ENCODE peak calls at places on chromosomes 12 and 14, in ten cellular contexts. C is IMR-90; Z is naive thymus-derived CD4-positive, alpha-beta T cell; S is SJCRH30; G is CD4-positive, CD25-positive, alpha-beta regulatory T cell; I is astrocyte; B is stomach; X is left lung; D is esophagus squamous epithelium; E is cardiac muscle cell. A is an unnamed sample.

GRCh38 chr14:88352299-88353097 is 29.4 kb upstream of the KCNK10 start:
- DNase-seq in C (peak; percentile 11), Z (no peak), S (peak; percentile 75), G (no peak), I (peak; percentile 22), B (no peak), X (no peak), D (no peak), E (peak; percentile 60), A (no peak)

GRCh38 chr12:57109207-57110160 is 1.7 kb downstream of the STAT6 start:
- DNase-seq in C (no peak), Z (no peak), S (no peak), G (no peak), I (no peak), B (no peak), X (no peak), D (no peak), E (no peak), A (no peak)

GRCh38 chr12:53378705-53379388 is 1.1 kb upstream of the SP1 start:
- DNase-seq in C (no peak), Z (no peak), S (no peak), G (no peak), I (no peak), B (no peak), X (peak; percentile 19), D (no peak), E (no peak), A (no peak)

GRCh38 chr12:52521175-52521574 is 981 bp upstream of the KRT5 start:
- DNase-seq in C (no peak), Z (no peak), S (no peak), G (no peak), I (peak; percentile 62), B (peak; percentile 38), X (no peak), D (no peak), E (peak; percentile 67), A (no peak)

GRCh38 chr12:64598831-64599230 is 11.5 kb upstream of the RASSF3 start:
- DNase-seq in C (no peak), Z (no peak), S (no peak), G (no peak), I (no peak), B (no peak), X (no peak), D (no peak), E (no peak), A (no peak)

GRCh38 chr12:130965668-130966067 is 12.0 kb downstream of the ADGRD1 start:
- DNase-seq in C (no peak), Z (no peak), S (no peak), G (no peak), I (no peak), B (no peak), X (no peak), D (no peak), E (peak; percentile 52), A (no peak)

GRCh38 chr12:110983811-110984210 is 63.4 kb upstream of the MYL2 start:
- DNase-seq in C (no peak), Z (no peak), S (no peak), G (no peak), I (no peak), B (no peak), X (no peak), D (no peak), E (no peak), A (no peak)

GRCh38 chr14:77804592-77804991 is 4.7 kb downstream of the ADCK1 start:
- DNase-seq in C (no peak), Z (no peak), S (peak; percentile 21), G (no peak), I (no peak), B (no peak), X (no peak), D (no peak), E (peak; percentile 29), A (peak; percentile 40)

GRCh38 chr12:90048918-90049317 is 340.3 kb upstream of the ATP2B1 start:
- DNase-seq in C (no peak), Z (no peak), S (no peak), G (no peak), I (no peak), B (no peak), X (no peak), D (no peak), E (no peak), A (no peak)

GRCh38 chr12:6963016-6963731 is 7.3 kb downstream of the PHB2 start:
- DNase-seq in C (no peak), Z (no peak), S (no peak), G (no peak), I (no peak), B (peak; percentile 95), X (peak; percentile 87), D (no peak), E (no peak), A (no peak)

GRCh38 chr12:18068355-18068754 is 21.6 kb downstream of the RERGL start:
- DNase-seq in C (no peak), Z (no peak), S (no peak), G (no peak), I (no peak), B (no peak), X (no peak), D (no peak), E (no peak), A (no peak)

GRCh38 chr14:50064993-50065392 is 51.4 kb downstream of the VCPKMT start:
- DNase-seq in C (no peak), Z (peak; percentile 45), S (no peak), G (peak; percentile 45), I (peak; percentile 22), B (peak; percentile 45), X (peak; percentile 68), D (no peak), E (no peak), A (no peak)

GRCh38 chr14:55158412-55158811 is 29.4 kb downstream of the LGALS3 start:
- DNase-seq in C (no peak), Z (no peak), S (no peak), G (no peak), I (no peak), B (no peak), X (no peak), D (no peak), E (no peak), A (no peak)

GRCh38 chr14:101231828-101232227 is 328.3 kb upstream of the RTL1 start:
- DNase-seq in C (no peak), Z (no peak), S (no peak), G (no peak), I (no peak), B (no peak), X (peak; percentile 15), D (no peak), E (no peak), A (no peak)

GRCh38 chr12:38745601-38746000 is 159.8 kb downstream of the CPNE8 start:
- DNase-seq in C (no peak), Z (no peak), S (no peak), G (no peak), I (no peak), B (no peak), X (no peak), D (no peak), E (no peak), A (no peak)

GRCh38 chr12:40207551-40207950 is 17.2 kb upstream of the LRRK2 start:
- DNase-seq in C (no peak), Z (no peak), S (no peak), G (no peak), I (no peak), B (no peak), X (no peak), D (no peak), E (no peak), A (no peak)

DNA sequence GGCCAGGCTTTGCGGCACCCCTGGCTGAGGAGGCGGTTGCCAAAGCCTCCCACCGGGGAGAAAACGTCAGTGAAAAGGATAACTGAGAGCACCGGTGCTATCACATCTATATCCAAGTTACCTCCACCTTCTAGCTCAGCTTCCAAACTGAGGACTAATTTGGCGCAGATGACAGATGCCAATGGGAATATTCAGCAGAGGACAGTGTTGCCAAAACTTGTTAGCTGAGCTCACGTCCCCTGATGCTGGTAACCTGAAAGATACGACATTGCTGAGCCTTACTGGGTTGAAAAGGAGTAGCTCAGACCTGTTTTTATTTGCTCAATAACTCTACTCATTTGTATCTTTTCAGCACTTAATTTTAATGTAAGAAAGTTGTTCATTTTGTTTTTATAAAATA is 9.9 kb downstream of the DYRK2 start:
- DNase-seq in C (no peak), Z (no peak), S (no peak), G (no peak), I (no peak), B (no peak), X (no peak), D (no peak), E (no peak), A (no peak)
- H3K36me3 ChIP-seq in C (peaks cover 20% of the 10 kb centered on the region), Z (peaks cover 19% of the 10 kb centered on the region), S (peaks cover 80% of the 10 kb centered on the region), G (peaks cover 76% of the 10 kb centered on the region), I (peaks cover 26% of the 10 kb centered on the region), B (peaks cover 32% of the 10 kb centered on the region), X (peaks cover 3% of the 10 kb centered on the region), D (peaks cover 4% of the 10 kb centered on the region), E (peaks cover 43% of the 10 kb centered on the region), A (peaks cover 43% of the 10 kb centered on the region)

GRCh38 chr14:104971447-104972240 is 6.5 kb downstream of the AHNAK2 start:
- DNase-seq in C (no peak), Z (no peak), S (no peak), G (no peak), I (no peak), B (no peak), X (no peak), D (no peak), E (no peak), A (no peak)
- H3K4me1 ChIP-seq in C (peaks cover 44% of the 10 kb centered on the region), Z (no peaks in the 10 kb centered on the region), S (peaks cover 57% of the 10 kb centered on the region), G (peaks cover 6% of the 10 kb centered on the region), I (peaks cover 77% of the 10 kb centered on the region), B (peaks cover 95% of the 10 kb centered on the region), X (peaks cover 60% of the 10 kb centered on the region), D (peaks cover 90% of the 10 kb centered on the region), E (peaks cover 10% of the 10 kb centered on the region), A (no peaks in the 10 kb centered on the region)

GRCh38 chr12:106097011-106097410 is 41.7 kb downstream of the NUAK1 start:
- DNase-seq in C (peak; percentile 35), Z (no peak), S (no peak), G (no peak), I (no peak), B (no peak), X (no peak), D (no peak), E (no peak), A (no peak)
- H3K36me3 ChIP-seq in C (peaks cover 12% of the 10 kb centered on the region), Z (no peaks in the 10 kb centered on the region), S (no peaks in the 10 kb centered on the region), G (no peaks in the 10 kb centered on the region), I (peaks cover 13% of the 10 kb centered on the region), B (no peaks in the 10 kb centered on the region), X (no peaks in the 10 kb centered on the region), D (no peaks in the 10 kb centered on the region), E (no peaks in the 10 kb centered on the region), A (peaks cover 5% of the 10 kb centered on the region)

DNA sequence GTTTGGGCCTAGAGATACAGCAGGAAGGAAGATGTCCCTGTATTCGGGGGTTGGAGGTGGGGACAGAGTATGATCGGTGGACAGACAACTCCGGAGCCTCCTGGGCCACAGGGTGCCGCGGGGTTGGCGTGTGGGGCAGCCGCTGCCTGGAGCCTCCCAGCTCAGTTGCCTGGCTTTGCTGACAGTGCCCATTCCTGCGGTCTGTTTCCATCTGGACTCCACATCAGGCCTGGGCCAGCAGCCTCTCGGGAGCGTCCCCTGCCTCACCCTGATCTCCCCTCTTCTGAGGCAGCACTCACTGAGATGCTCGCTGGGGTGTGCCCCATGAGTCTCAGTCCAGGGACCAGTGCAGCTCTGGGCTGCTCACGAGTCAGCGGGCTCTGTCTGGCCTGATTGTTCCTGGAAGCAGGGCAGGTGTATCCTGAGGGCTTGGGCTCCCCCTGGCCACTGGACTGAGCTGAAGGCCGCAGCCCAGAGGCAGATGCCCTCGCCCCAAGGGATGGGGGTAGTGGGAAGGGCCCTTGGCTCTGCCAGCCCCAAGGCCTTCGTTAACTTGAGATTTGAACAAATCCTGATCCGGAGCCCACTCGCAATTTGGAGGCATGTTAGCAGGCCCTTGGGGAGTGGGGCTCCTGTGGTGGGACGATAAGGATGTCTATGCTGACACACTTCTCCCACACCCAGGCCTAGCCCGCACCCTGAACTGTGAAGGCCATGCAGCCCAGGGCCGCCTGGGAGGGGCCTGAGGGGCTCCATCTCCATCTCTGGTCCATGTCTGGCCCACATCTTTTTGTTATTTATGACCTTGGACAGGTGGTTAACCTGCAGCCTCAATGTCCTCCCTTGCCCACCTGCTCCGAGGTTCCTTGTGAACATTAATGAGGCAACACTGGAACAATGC is 7.5 kb downstream of the HIP1R start:
- DNase-seq in C (no peak), Z (no peak), S (no peak), G (no peak), I (no peak), B (no peak), X (no peak), D (no peak), E (no peak), A (no peak)
- H3K4me1 ChIP-seq in C (peaks cover 22% of the 10 kb centered on the region), Z (peaks cover 2% of the 10 kb centered on the region), S (peaks cover 15% of the 10 kb centered on the region), G (no peaks in the 10 kb centered on the region), I (peaks cover 23% of the 10 kb centered on the region), B (peaks cover 94% of the 10 kb centered on the region), X (peaks cover 5% of the 10 kb centered on the region), D (peaks cover 31% of the 10 kb centered on the region), E (peaks cover 8% of the 10 kb centered on the region), A (peaks cover 7% of the 10 kb centered on the region)